ENCODE peak calls at places on chromosomes 3 and 15, in seven cellular contexts. W, S, U, J, Y, D and K are unnamed samples.

GRCh38 chr3:128764863-128765262 is 38.9 kb downstream of the RAB7A start:
- DNase-seq in Y (no peak), S (no peak), J (no peak), D (no peak), W (no peak), U (no peak), K (no peak)

GRCh38 chr3:147257972-147258371 is 148.4 kb downstream of the ZIC4 start:
- DNase-seq in U (no peak), D (no peak), Y (no peak), W (no peak), S (no peak), J (no peak), K (no peak)

GRCh38 chr3:45596290-45596791 is 1.8 kb downstream of the LIMD1 start:
- DNase-seq in S (peak), Y (no peak), U (no peak), J (peak), W (no peak), D (no peak), K (no peak)

GRCh38 chr3:46667657-46668056 is 25.8 kb downstream of the ALS2CL start:
- DNase-seq in W (no peak), S (no peak), J (no peak), D (no peak), U (peak), Y (peak), K (no peak)

GRCh38 chr3:32882603-32883025 is 64.8 kb downstream of the TRIM71 start:
- DNase-seq in D (no peak), J (peak), U (no peak), Y (no peak), W (no peak), S (no peak), K (no peak)

GRCh38 chr15:30962079-30962478 is 29.3 kb downstream of the MTMR10 start:
- DNase-seq in S (no peak), U (no peak), D (no peak), Y (no peak), W (no peak), J (no peak), K (no peak)

GRCh38 chr3:94673891-94674290 is 611.0 kb downstream of the NSUN3 start:
- DNase-seq in D (no peak), J (no peak), U (no peak), Y (no peak), W (no peak), S (no peak), K (no peak)

GRCh38 chr3:41580274-41580959 is 381.1 kb downstream of the CTNNB1 start:
- DNase-seq in W (no peak), D (no peak), Y (peak), U (peak), S (no peak), J (no peak), K (no peak)

GRCh38 chr3:88324788-88325187 is 175.0 kb downstream of the C3orf38 start:
- DNase-seq in Y (no peak), W (no peak), S (no peak), J (no peak), D (no peak), U (no peak), K (peak)

GRCh38 chr3:106198828-106199194 is 330.0 kb upstream of the CBLB start:
- DNase-seq in U (no peak), W (no peak), J (no peak), Y (no peak), S (no peak), D (no peak), K (no peak)

GRCh38 chr3:64244011-64244942 is 19.0 kb upstream of the PRICKLE2 start:
- DNase-seq in D (no peak), U (no peak), Y (no peak), J (no peak), S (peak), W (peak), K (peak)

GRCh38 chr3:139227165-139227564 is 116.7 kb upstream of the MRPS22 start:
- DNase-seq in D (no peak), Y (no peak), W (no peak), S (no peak), J (no peak), U (no peak), K (no peak)

GRCh38 chr3:109683746-109684145 is 346.4 kb upstream of the DPPA4 start:
- DNase-seq in S (no peak), Y (no peak), J (no peak), U (no peak), D (no peak), W (no peak), K (no peak)

GRCh38 chr3:58350627-58351013 is 17.9 kb downstream of the PXK start:
- DNase-seq in Y (no peak), S (peak), D (no peak), W (no peak), J (no peak), U (no peak), K (no peak)

GRCh38 chr3:16033889-16034687 is 140.4 kb upstream of the GALNT15 start:
- DNase-seq in Y (no peak), J (no peak), W (no peak), S (no peak), U (no peak), D (no peak), K (no peak)

GRCh38 chr3:93843981-93844380 is 129.7 kb downstream of the PROS1 start:
- DNase-seq in U (no peak), D (no peak), J (no peak), W (peak), S (peak), Y (no peak), K (no peak)

GRCh38 chr3:179715582-179715981 is 62.7 kb downstream of the USP13 start:
- DNase-seq in W (no peak), D (no peak), S (no peak), J (no peak), U (no peak), Y (no peak), K (no peak)

GRCh38 chr3:173913985-173914421 is 516.5 kb downstream of the NLGN1 start:
- DNase-seq in Y (no peak), S (no peak), D (no peak), U (no peak), J (no peak), W (no peak), K (no peak)

GRCh38 chr3:193938613-193939012 is 197.3 kb upstream of the HES1 start:
- DNase-seq in S (peak), Y (no peak), U (peak), D (no peak), W (no peak), J (no peak), K (no peak)

GRCh38 chr15:81097893-81098280 is 36.2 kb upstream of the CFAP161 start:
- DNase-seq in W (no peak), Y (no peak), S (no peak), J (no peak), U (no peak), D (peak), K (no peak)

GRCh38 chr3:112499328-112499727 is at the start of gene BTLA:
- DNase-seq in W (no peak), D (no peak), U (no peak), S (no peak), J (peak), Y (no peak), K (no peak)

GRCh38 chr3:181855825-181856224 is 144.1 kb downstream of the SOX2 start:
- DNase-seq in D (no peak), S (no peak), U (no peak), Y (no peak), W (no peak), J (no peak), K (no peak)

GRCh38 chr15:70061086-70061370 is 36.7 kb downstream of the TLE3 start:
- DNase-seq in J (no peak), S (no peak), W (no peak), U (peak), Y (no peak), D (no peak), K (no peak)

GRCh38 chr15:68372291-68372811 is 59.6 kb downstream of the ITGA11 start:
- DNase-seq in D (peak), U (peak), J (no peak), S (peak), Y (peak), W (peak), K (peak)

GRCh38 chr3:149089395-149089794 is 3.1 kb upstream of the HLTF start:
- DNase-seq in Y (no peak), D (no peak), J (no peak), U (no peak), S (no peak), W (no peak), K (no peak)

GRCh38 chr3:149086232-149086988 is at the start of gene HLTF:
- DNase-seq in W (peak), J (peak), S (peak), D (peak), Y (peak), U (peak), K (peak)

GRCh38 chr3:149091983-149092382 is 5.7 kb upstream of the HLTF start:
- DNase-seq in S (no peak), U (no peak), W (no peak), D (no peak), Y (no peak), J (no peak), K (no peak)

GRCh38 chr3:149087208-149087607 is 875 bp upstream of the HLTF start:
- DNase-seq in Y (no peak), U (no peak), S (peak), W (no peak), D (no peak), J (no peak), K (no peak)

DNA sequence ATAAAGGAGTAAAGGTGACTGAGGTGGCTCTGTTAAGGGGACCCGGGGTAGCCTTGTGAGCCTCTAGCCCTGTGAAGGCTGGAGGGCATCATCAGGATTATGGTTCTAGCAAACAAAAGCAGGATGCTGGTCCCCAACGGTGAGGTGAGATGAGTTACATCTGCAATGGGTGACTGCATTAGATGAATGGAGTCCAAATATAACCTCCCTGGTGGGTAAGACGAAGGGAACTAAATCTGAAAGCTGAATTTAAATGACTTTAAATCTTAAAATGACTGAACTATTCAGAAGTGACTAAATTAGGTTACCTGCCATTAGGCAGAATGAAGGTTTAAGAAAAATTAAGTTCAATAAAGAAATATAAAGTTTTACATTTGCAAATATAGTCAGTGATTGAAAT is 4.6 kb upstream of the HLTF start:
- DNase-seq in Y (no peak), W (no peak), J (no peak), S (no peak), D (no peak), U (no peak), K (no peak)
- TF ChIP-seq USF2 in Y (no peak), W (no peak), J (no peak), S (no peak), D (no peak), U (no peak), K (no peak)

DNA sequence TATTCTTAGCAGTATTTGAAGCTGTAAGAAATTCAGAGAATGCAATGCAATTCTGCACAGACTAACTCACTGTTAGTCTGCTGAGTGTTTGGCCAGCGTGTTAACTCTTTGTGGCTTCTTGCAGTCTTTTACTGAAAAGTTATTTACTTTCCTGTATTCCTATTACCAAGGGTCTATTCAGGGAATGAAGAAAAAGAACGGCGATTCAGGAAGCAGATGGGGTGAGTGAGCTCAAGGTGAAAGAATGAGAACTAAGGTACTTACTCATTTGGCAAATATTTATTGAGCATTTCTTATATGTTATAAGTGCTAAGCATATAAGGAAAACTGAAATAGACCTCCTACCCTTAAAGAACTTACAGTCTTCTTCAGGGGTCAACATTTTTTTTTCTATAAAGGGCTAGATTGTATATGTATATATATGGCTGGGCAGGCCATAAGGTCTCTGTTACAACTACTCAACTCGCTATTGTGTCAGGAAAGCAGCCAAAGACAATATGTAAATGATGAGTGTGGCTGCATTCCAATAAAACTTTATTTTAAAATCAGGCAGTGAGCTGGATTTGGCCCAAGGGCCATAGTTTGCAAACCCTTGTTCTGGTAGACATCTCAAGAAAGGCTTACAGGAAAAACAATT is 271.9 kb upstream of the GADL1 start:
- DNase-seq in J (no peak), D (no peak), U (no peak), S (no peak), W (peak), Y (no peak), K (no peak)
- TF ChIP-seq MAX in J (no peak), D (no peak), U (no peak), S (no peak), W (no peak), Y (no peak), K (no peak)

GRCh38 chr15:76151599-76151974 is 91.8 kb downstream of the TMEM266 start:
- DNase-seq in Y (no peak), U (peak), D (peak), J (no peak), S (no peak), W (no peak), K (no peak)

GRCh38 chr15:76150971-76151598 is 91.3 kb downstream of the TMEM266 start:
- DNase-seq in Y (peak), U (peak), W (peak), D (peak), S (peak), J (peak), K (peak)

GRCh38 chr15:76147906-76148553 is 88.2 kb downstream of the TMEM266 start:
- DNase-seq in Y (peak), S (peak), W (peak), U (peak), J (no peak), D (peak), K (no peak)

GRCh38 chr15:76150508-76150907 is 90.7 kb downstream of the TMEM266 start:
- DNase-seq in W (no peak), U (no peak), S (no peak), Y (no peak), D (peak), J (no peak), K (no peak)

DNA sequence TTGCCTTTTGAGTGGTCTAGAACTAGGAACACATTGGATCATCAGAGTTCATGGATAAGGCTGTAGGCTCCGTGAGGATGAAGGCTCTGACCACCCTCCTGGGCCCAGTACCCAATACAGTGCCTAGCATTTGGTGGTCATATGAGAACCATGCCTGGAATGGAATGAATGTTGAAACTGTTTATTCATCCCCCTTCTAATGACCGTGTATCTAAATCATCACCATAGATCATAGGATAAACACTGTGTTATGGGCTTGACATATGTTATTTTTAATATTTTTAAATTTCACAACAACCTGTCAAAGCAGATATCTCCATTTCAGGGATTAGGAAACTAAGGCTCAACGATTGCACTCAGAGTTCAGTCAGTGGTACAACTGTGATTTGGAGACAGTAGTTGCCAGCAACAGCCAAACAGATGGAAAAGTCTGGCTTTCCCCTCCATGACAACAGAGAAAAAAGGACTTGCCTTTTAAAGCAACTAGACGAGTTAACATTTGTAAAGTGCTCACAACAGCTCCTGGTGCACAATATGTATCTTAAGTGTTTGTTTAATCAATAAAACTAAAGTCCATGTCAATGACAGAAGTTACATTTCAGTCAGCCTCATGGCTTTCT is 89.6 kb downstream of the TMEM266 start:
- DNase-seq in W (no peak), S (no peak), D (no peak), U (no peak), J (no peak), Y (no peak), K (no peak)
- TF ChIP-seq USF2 in W (no peak), S (no peak), D (no peak), U (no peak), J (no peak), Y (no peak), K (no peak)

DNA sequence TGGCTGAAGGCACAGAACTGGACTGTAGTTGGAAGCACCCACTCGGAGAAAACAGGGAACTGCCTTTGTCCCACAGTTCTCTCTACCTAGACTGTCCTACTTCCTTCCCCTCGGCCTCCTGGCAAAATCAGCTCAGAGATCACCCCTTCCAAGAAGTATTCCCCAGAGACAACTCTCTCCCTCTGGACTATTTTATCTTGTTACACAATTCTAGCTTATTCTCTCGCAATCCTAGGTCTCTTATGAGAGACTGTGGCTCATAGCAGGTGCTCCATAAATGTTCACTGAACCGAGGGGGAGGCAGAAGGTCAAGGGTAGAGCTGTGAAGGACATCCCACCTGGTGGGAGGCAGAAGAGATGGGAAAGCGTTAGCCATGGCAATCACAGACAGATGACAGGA is 10.6 kb downstream of the HEG1 start:
- DNase-seq in U (no peak), J (no peak), W (no peak), D (no peak), Y (no peak), S (no peak), K (no peak)
- TF ChIP-seq MAX in U (no peak), J (no peak), W (no peak), D (no peak), Y (no peak), S (no peak), K (no peak)

DNA sequence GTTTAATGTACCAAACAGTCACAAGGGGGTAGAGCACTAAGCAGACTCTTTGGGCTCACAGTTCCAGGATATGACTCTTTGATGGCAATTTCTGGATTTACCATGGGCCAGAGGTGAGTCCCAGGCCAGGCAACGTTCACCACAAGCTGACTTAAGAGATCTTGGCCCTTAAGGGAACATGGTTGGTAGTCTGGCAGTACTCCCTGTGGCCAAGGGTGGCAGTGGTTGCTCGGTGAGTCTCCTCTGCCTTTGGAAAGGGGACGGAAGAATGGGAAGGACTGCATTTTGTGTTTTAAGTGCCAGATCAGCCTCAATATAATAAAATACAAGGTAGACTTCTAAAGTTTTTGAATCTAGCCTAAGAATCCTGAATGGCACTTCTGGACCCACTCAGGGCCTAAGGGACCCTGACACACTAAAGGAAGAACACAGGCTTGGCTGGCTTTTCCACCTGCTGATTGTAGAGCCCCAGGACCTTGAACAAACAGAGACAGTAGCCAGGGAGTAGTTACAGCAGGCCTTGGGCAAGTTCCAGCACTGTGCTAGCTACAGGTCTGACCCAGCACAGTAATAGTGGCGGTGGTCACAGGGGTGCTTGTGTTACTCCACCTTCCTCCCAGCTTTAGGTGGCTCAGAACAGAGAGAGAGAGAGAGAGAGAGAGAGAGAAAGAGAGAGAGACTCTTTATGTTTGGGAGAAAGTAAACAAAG is 730.7 kb upstream of the ALCAM start:
- DNase-seq in S (no peak), Y (no peak), D (no peak), J (no peak), W (peak), U (peak), K (no peak)
- TF ChIP-seq USF2 in S (no peak), Y (no peak), D (no peak), J (no peak), W (no peak), U (no peak), K (no peak)

DNA sequence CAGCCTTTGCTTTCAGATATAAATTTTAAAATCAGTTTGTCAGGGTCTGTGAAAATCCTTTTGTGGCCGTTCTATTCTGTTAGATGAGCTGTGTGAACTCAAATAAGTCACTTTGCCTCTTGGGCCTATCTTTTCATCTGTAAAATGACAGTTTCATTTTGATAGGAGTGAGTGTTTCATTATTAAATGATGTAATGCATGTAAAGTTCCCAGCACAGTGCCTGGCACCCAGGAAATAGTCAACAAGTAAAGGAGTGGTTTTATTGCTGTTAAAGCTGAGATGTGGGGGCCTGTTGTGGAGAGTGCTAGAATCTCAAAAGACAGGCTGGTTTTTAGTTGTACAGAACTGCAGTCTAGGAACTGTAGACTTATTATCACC is 394.5 kb upstream of the CFAP20DC start:
- DNase-seq in J (no peak), W (no peak), U (no peak), D (no peak), S (no peak), Y (no peak), K (no peak)
- TF ChIP-seq MAX in J (no peak), W (no peak), U (no peak), D (no peak), S (no peak), Y (no peak), K (no peak)

DNA sequence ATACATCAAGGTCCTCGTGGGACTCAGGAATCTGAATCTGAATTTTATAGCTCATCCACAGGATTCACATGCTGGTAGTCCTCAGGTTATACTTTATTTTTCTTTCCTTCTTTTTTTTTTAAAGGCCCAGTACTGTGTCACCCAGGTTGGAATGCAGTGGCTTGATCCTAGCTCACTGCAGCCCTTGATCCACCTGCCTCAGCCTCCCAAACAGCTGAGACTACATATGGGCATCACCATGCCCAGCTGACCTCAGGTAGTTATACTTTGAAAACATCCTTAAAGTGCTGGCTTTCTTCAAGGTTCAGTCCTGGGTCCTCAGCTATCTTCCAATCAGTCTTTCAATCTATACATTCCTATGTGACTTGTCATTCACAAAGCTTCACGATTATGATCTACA is 38.2 kb downstream of the SNX4 start:
- DNase-seq in U (no peak), S (no peak), Y (no peak), J (no peak), D (no peak), W (no peak), K (no peak)
- TF ChIP-seq USF2 in U (no peak), S (no peak), Y (no peak), J (no peak), D (no peak), W (no peak), K (no peak)

GRCh38 chr3:85427467-85427866 is 468.7 kb downstream of the CADM2 start:
- DNase-seq in W (no peak), Y (no peak), J (no peak), S (no peak), U (no peak), D (no peak), K (no peak)
- TF ChIP-seq MAX in W (no peak), Y (no peak), J (no peak), S (no peak), U (no peak), D (no peak), K (no peak)